ENCODE peak calls at places on chromosomes 13 and 19, in five cellular contexts. One of them, this sample, is unnamed.

GRCh38 chr13:73335226-73335625 is 276.4 kb downstream of the KLF5 start:
- DNase-seq in foreskin keratinocyte: peak; percentile 90
- DNase-seq in NCI-H460: no peak
- DNase-seq in activated CD4-positive, CD25-positive, alpha-beta regulatory T cell treated with anti-CD3 and anti-CD28 coated beads, Interleukin-2, amount 50 U/mL, for 16 hours: no peak
- DNase-seq in endothelial cell: no peak
- DNase-seq in this sample: peak; percentile 84

GRCh38 chr13:106580551-106580950 is 12.6 kb upstream of the ARGLU1 start:
- DNase-seq in endothelial cell: no peak
- DNase-seq in foreskin keratinocyte: no peak
- DNase-seq in NCI-H460: no peak
- DNase-seq in activated CD4-positive, CD25-positive, alpha-beta regulatory T cell treated with anti-CD3 and anti-CD28 coated beads, Interleukin-2, amount 50 U/mL, for 16 hours: no peak
- DNase-seq in this sample: no peak

GRCh38 chr13:32031025-32031814 is at the start of gene FRY:
- DNase-seq in endothelial cell: peak; percentile 53
- DNase-seq in NCI-H460: peak; percentile 69
- DNase-seq in foreskin keratinocyte: no peak
- DNase-seq in activated CD4-positive, CD25-positive, alpha-beta regulatory T cell treated with anti-CD3 and anti-CD28 coated beads, Interleukin-2, amount 50 U/mL, for 16 hours: no peak
- DNase-seq in this sample: peak; percentile 56

GRCh38 chr19:33350538-33351309 is 22.8 kb upstream of the CEBPG start:
- DNase-seq in endothelial cell: no peak
- DNase-seq in NCI-H460: no peak
- DNase-seq in foreskin keratinocyte: peak; percentile 99
- DNase-seq in activated CD4-positive, CD25-positive, alpha-beta regulatory T cell treated with anti-CD3 and anti-CD28 coated beads, Interleukin-2, amount 50 U/mL, for 16 hours: no peak
- DNase-seq in this sample: no peak

GRCh38 chr19:9645466-9645865 is 24.4 kb upstream of the ZNF561 start:
- DNase-seq in endothelial cell: no peak
- DNase-seq in NCI-H460: no peak
- DNase-seq in foreskin keratinocyte: no peak
- DNase-seq in activated CD4-positive, CD25-positive, alpha-beta regulatory T cell treated with anti-CD3 and anti-CD28 coated beads, Interleukin-2, amount 50 U/mL, for 16 hours: no peak
- DNase-seq in this sample: no peak

GRCh38 chr19:5580116-5580515 is 12.4 kb upstream of the TINCR start:
- DNase-seq in activated CD4-positive, CD25-positive, alpha-beta regulatory T cell treated with anti-CD3 and anti-CD28 coated beads, Interleukin-2, amount 50 U/mL, for 16 hours: no peak
- DNase-seq in endothelial cell: no peak
- DNase-seq in foreskin keratinocyte: no peak
- DNase-seq in NCI-H460: no peak
- DNase-seq in this sample: no peak

GRCh38 chr19:12847159-12848139 is 9.1 kb downstream of the MAST1 start:
- DNase-seq in NCI-H460: peak; percentile 54
- DNase-seq in endothelial cell: peak; percentile 98
- DNase-seq in activated CD4-positive, CD25-positive, alpha-beta regulatory T cell treated with anti-CD3 and anti-CD28 coated beads, Interleukin-2, amount 50 U/mL, for 16 hours: peak; percentile 66
- DNase-seq in foreskin keratinocyte: no peak
- DNase-seq in this sample: peak; percentile 80

GRCh38 chr19:14342809-14343208 is 38.4 kb upstream of the ADGRE5 start:
- DNase-seq in endothelial cell: no peak
- DNase-seq in NCI-H460: no peak
- DNase-seq in foreskin keratinocyte: no peak
- DNase-seq in activated CD4-positive, CD25-positive, alpha-beta regulatory T cell treated with anti-CD3 and anti-CD28 coated beads, Interleukin-2, amount 50 U/mL, for 16 hours: no peak
- DNase-seq in this sample: no peak

GRCh38 chr19:9054768-9055167 is 32.1 kb upstream of the OR1M1 start:
- DNase-seq in NCI-H460: no peak
- DNase-seq in foreskin keratinocyte: no peak
- DNase-seq in endothelial cell: no peak
- DNase-seq in activated CD4-positive, CD25-positive, alpha-beta regulatory T cell treated with anti-CD3 and anti-CD28 coated beads, Interleukin-2, amount 50 U/mL, for 16 hours: no peak
- DNase-seq in this sample: no peak

GRCh38 chr13:100673831-100674362 is 698 bp downstream of the TMTC4 start:
- DNase-seq in foreskin keratinocyte: peak; percentile 50
- DNase-seq in activated CD4-positive, CD25-positive, alpha-beta regulatory T cell treated with anti-CD3 and anti-CD28 coated beads, Interleukin-2, amount 50 U/mL, for 16 hours: no peak
- DNase-seq in NCI-H460: peak; percentile 48
- DNase-seq in endothelial cell: no peak
- DNase-seq in this sample: peak; percentile 89

GRCh38 chr13:44347301-44347700 is 26.3 kb upstream of the SERP2 start:
- DNase-seq in activated CD4-positive, CD25-positive, alpha-beta regulatory T cell treated with anti-CD3 and anti-CD28 coated beads, Interleukin-2, amount 50 U/mL, for 16 hours: no peak
- DNase-seq in foreskin keratinocyte: no peak
- DNase-seq in NCI-H460: no peak
- DNase-seq in endothelial cell: no peak
- DNase-seq in this sample: no peak

GRCh38 chr13:109162248-109163051 is 533.0 kb downstream of the MYO16 start:
- DNase-seq in activated CD4-positive, CD25-positive, alpha-beta regulatory T cell treated with anti-CD3 and anti-CD28 coated beads, Interleukin-2, amount 50 U/mL, for 16 hours: no peak
- DNase-seq in foreskin keratinocyte: peak; percentile 90
- DNase-seq in NCI-H460: no peak
- DNase-seq in endothelial cell: no peak
- DNase-seq in this sample: peak; percentile 25

GRCh38 chr19:35090795-35091214 is 24.8 kb upstream of the FXYD3 start:
- DNase-seq in endothelial cell: no peak
- DNase-seq in NCI-H460: no peak
- DNase-seq in activated CD4-positive, CD25-positive, alpha-beta regulatory T cell treated with anti-CD3 and anti-CD28 coated beads, Interleukin-2, amount 50 U/mL, for 16 hours: no peak
- DNase-seq in foreskin keratinocyte: no peak
- DNase-seq in this sample: no peak

GRCh38 chr19:20066861-20067260 is 10.9 kb upstream of the ZNF90 start:
- DNase-seq in activated CD4-positive, CD25-positive, alpha-beta regulatory T cell treated with anti-CD3 and anti-CD28 coated beads, Interleukin-2, amount 50 U/mL, for 16 hours: no peak
- DNase-seq in endothelial cell: no peak
- DNase-seq in NCI-H460: no peak
- DNase-seq in foreskin keratinocyte: no peak
- DNase-seq in this sample: no peak

GRCh38 chr19:48271531-48272151 is 1.8 kb downstream of the ZNF114 start:
- DNase-seq in endothelial cell: peak; percentile 63
- DNase-seq in NCI-H460: peak; percentile 45
- DNase-seq in activated CD4-positive, CD25-positive, alpha-beta regulatory T cell treated with anti-CD3 and anti-CD28 coated beads, Interleukin-2, amount 50 U/mL, for 16 hours: no peak
- DNase-seq in foreskin keratinocyte: no peak
- DNase-seq in this sample: no peak

GRCh38 chr19:29873801-29874575 is 62.2 kb downstream of the CCNE1 start:
- DNase-seq in endothelial cell: no peak
- DNase-seq in NCI-H460: no peak
- DNase-seq in foreskin keratinocyte: no peak
- DNase-seq in activated CD4-positive, CD25-positive, alpha-beta regulatory T cell treated with anti-CD3 and anti-CD28 coated beads, Interleukin-2, amount 50 U/mL, for 16 hours: no peak
- DNase-seq in this sample: no peak

GRCh38 chr19:4373601-4374441 is 26.5 kb downstream of the SH3GL1 start:
- DNase-seq in NCI-H460: no peak
- DNase-seq in activated CD4-positive, CD25-positive, alpha-beta regulatory T cell treated with anti-CD3 and anti-CD28 coated beads, Interleukin-2, amount 50 U/mL, for 16 hours: no peak
- DNase-seq in endothelial cell: no peak
- DNase-seq in foreskin keratinocyte: no peak
- DNase-seq in this sample: no peak

GRCh38 chr13:105982219-105982618 is 553.2 kb downstream of the EFNB2 start:
- DNase-seq in NCI-H460: no peak
- DNase-seq in endothelial cell: peak; percentile 18
- DNase-seq in foreskin keratinocyte: no peak
- DNase-seq in activated CD4-positive, CD25-positive, alpha-beta regulatory T cell treated with anti-CD3 and anti-CD28 coated beads, Interleukin-2, amount 50 U/mL, for 16 hours: no peak
- DNase-seq in this sample: no peak

GRCh38 chr19:28602675-28603298 is 610.2 kb downstream of the UQCRFS1 start:
- DNase-seq in foreskin keratinocyte: no peak
- DNase-seq in activated CD4-positive, CD25-positive, alpha-beta regulatory T cell treated with anti-CD3 and anti-CD28 coated beads, Interleukin-2, amount 50 U/mL, for 16 hours: no peak
- DNase-seq in NCI-H460: no peak
- DNase-seq in endothelial cell: no peak
- DNase-seq in this sample: no peak

GRCh38 chr13:51180853-51181511 is 41.2 kb upstream of the FAM124A start:
- DNase-seq in NCI-H460: no peak
- DNase-seq in endothelial cell: no peak
- DNase-seq in foreskin keratinocyte: no peak
- DNase-seq in activated CD4-positive, CD25-positive, alpha-beta regulatory T cell treated with anti-CD3 and anti-CD28 coated beads, Interleukin-2, amount 50 U/mL, for 16 hours: no peak
- DNase-seq in this sample: no peak

GRCh38 chr13:112849500-112849899 is 119.5 kb upstream of the MCF2L start:
- DNase-seq in endothelial cell: no peak
- DNase-seq in activated CD4-positive, CD25-positive, alpha-beta regulatory T cell treated with anti-CD3 and anti-CD28 coated beads, Interleukin-2, amount 50 U/mL, for 16 hours: no peak
- DNase-seq in foreskin keratinocyte: no peak
- DNase-seq in NCI-H460: no peak
- DNase-seq in this sample: peak; percentile 16

This sample was measured in HT1080.